ENCODE peak calls at places on chromosomes 7 and 10, in seven cellular contexts. H, V, K, B, N, G and Q are unnamed samples.

GRCh38 chr7:151761256-151761655 is 115.7 kb downstream of the PRKAG2 start:
- DNase-seq in N (no peak), K (no peak), H (no peak), B (no peak), G (no peak), V (no peak), Q (no peak)

GRCh38 chr7:48059706-48060105 is 24.4 kb downstream of the C7orf57 start:
- DNase-seq in V (no peak), B (no peak), G (no peak), H (no peak), K (no peak), N (no peak), Q (no peak)

GRCh38 chr7:96236198-96237039 is 85.5 kb downstream of the SLC25A13 start:
- DNase-seq in B (peak; percentile 18), K (no peak), N (no peak), H (peak; percentile 42), G (no peak), V (peak; percentile 84), Q (no peak)

GRCh38 chr10:29588640-29589421 is 45.9 kb downstream of the SVIL start:
- DNase-seq in V (no peak), H (no peak), K (peak; percentile 59), B (no peak), G (no peak), N (no peak), Q (no peak)

GRCh38 chr7:155362380-155363145 is 64.9 kb downstream of the INSIG1 start:
- DNase-seq in K (no peak), B (no peak), N (no peak), G (no peak), V (no peak), H (no peak), Q (no peak)

GRCh38 chr7:27640914-27641570 is 21.6 kb downstream of the HIBADH start:
- DNase-seq in V (no peak), K (no peak), N (no peak), B (no peak), H (no peak), G (peak; percentile 37), Q (no peak)

GRCh38 chr10:132107211-132107946 is 41.6 kb downstream of the JAKMIP3 start:
- DNase-seq in B (no peak), G (peak; percentile 20), K (no peak), N (peak; percentile 52), V (peak; percentile 41), H (no peak), Q (no peak)

GRCh38 chr7:23242321-23242720 is 4.3 kb upstream of the GPNMB start:
- DNase-seq in V (no peak), H (no peak), N (no peak), K (no peak), G (no peak), B (no peak), Q (no peak)

GRCh38 chr10:61708841-61709240 is 46.1 kb downstream of the CABCOCO1 start:
- DNase-seq in K (no peak), B (no peak), V (no peak), G (no peak), H (no peak), N (no peak), Q (no peak)

GRCh38 chr7:135320277-135320676 is 86.6 kb downstream of the STRA8 start:
- DNase-seq in V (peak; percentile 82), H (peak; percentile 90), B (no peak), K (no peak), N (no peak), G (peak; percentile 79), Q (peak; percentile 31)

GRCh38 chr10:79025113-79025832 is 43.5 kb upstream of the ZMIZ1 start:
- DNase-seq in G (no peak), N (peak; percentile 79), K (no peak), B (no peak), H (peak; percentile 96), V (peak; percentile 82), Q (no peak)

GRCh38 chr10:124152781-124153600 is 59.6 kb upstream of the CHST15 start:
- DNase-seq in V (peak; percentile 75), H (peak; percentile 50), N (peak; percentile 88), K (peak; percentile 23), B (peak; percentile 100), G (peak; percentile 58), Q (peak; percentile 54)

GRCh38 chr7:151459726-151460473 is 20.0 kb upstream of the CRYGN start:
- DNase-seq in N (no peak), H (peak; percentile 77), G (peak; percentile 73), B (peak; percentile 57), K (peak; percentile 75), V (peak; percentile 98), Q (peak; percentile 87)

GRCh38 chr7:16891874-16892620 is 10.3 kb upstream of the AGR3 start:
- DNase-seq in K (no peak), H (no peak), G (no peak), B (no peak), N (no peak), V (no peak), Q (no peak)

GRCh38 chr7:22001345-22002004 is 55.8 kb upstream of the CDCA7L start:
- DNase-seq in N (no peak), K (peak; percentile 73), V (no peak), B (peak; percentile 36), H (peak; percentile 66), G (no peak), Q (peak; percentile 26)

GRCh38 chr7:131255242-131255641 is 72.4 kb upstream of the MKLN1 start:
- DNase-seq in B (peak; percentile 18), H (no peak), G (no peak), N (no peak), V (no peak), K (no peak), Q (no peak)

GRCh38 chr10:60299961-60300883 is 89.5 kb downstream of the ANK3 start:
- DNase-seq in N (no peak), H (no peak), V (no peak), K (peak; percentile 91), G (no peak), B (no peak), Q (no peak)

DNA sequence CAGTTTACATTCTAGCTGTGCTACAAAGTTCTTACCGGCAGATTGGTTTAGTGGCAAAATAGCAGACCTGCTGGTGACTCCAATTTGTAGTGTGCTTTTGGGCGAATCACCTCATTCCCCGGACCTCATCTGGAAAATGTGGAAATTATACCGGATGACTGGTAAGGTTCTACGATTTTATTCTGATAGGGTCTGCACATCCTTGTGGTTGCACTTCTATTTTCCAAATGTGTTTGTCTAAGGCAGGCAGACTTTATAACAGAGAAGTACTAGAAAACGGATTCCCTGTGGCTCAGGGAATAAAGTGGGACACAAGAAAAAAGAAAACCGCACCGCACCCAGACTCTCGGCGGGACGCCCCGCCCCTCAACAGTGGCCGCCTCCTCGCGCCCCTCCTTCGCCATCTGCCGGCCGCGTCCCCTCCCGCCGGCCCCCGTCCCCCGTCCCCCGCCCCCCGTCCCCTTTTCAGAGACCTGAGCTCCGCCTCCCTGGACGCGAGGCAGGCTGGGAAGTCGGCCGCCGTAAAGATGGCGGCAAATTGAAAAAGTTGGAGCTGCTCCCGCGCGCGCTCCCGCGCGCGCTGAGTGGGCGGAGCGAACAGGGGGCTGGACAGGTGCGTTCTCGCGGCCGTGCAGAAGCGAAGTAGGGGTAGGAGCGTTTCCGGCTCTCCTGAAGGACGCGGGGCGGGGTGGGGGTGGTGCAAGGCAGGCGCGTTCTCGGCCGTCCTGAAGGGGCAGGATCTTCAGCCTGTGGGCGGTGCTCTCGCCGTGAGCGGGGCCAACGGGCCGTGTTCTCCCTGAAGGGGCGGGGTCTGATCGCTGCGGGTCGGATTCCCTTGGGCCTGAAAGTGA is 531 bp upstream of the CCM2 start:
- DNase-seq in B (peak; percentile 96), N (peak; percentile 100), V (peak; percentile 100), G (peak; percentile 99), K (peak; percentile 99), H (peak; percentile 99), Q (peak; percentile 100)
- TF ChIP-seq CTCF in B (no peak), N (peak; percentile 35), V (no peak), G (no peak), K (no peak), H (no peak), Q (no peak)

DNA sequence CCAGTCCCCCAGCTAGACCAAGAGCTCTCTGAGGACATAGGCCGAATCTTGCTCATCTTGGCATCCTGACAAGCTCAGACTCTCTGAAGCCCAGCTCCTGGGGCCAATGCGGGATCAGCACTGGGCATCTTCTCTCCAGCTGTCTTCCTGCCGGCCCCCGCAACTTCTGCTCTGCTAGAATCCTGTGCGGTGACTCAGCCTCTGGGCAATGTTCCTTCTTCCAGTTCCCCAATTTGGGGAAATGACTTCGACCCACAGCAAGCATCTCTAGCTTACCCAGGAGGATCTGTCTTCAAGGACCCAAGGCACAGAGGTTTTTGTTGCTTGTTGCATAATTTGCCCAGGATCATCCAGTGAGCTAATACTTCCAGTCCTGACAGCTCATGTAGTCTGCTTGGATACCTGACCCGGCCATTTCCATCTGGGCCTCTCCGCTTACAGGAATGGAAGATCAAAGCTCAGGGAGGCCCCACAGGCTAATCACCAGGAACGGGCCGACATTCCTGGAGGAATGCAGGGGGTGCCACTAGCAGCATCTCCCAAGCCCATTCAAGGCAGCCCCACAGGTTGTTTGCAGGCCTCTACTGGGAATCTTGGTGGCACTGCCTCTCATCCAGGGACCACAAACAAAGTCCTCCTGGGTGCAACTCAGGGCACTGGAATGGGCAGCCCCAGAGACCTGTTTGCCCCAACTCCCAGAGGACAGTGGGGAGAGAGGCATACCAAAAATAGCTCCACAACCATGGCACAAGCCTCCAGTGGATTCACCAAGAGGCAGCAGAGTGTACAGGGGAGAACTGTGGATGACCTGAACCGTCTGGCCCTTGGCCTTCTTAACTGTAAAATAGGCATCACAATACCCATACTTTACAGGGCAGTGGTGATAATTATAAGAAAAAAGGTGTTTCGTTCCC is 151.9 kb downstream of the NEURL1 start:
- DNase-seq in V (peak; percentile 86), G (peak; percentile 43), N (no peak), K (no peak), B (no peak), H (no peak), Q (peak; percentile 13)
- TF ChIP-seq POLR2AphosphoS5 in V (peak; percentile 15), G (peak; percentile 27), N (peak; percentile 24), K (no peak), B (no peak), H (no peak), Q (peak; percentile 15)

GRCh38 chr10:71339796-71340589 is 20.9 kb downstream of the SLC29A3 start:
- DNase-seq in H (no peak), K (no peak), G (peak; percentile 70), B (peak; percentile 33), N (no peak), V (no peak), Q (no peak)
- H3K4me1 ChIP-seq in H (no peaks in the 10 kb centered on the region), K (peaks cover 30% of the 10 kb centered on the region), G (peaks cover 86% of the 10 kb centered on the region), B (peaks cover 32% of the 10 kb centered on the region), N (no peaks in the 10 kb centered on the region), V (no peaks in the 10 kb centered on the region), Q (peaks cover 6% of the 10 kb centered on the region)

GRCh38 chr7:145147865-145148264 is 312.0 kb upstream of the TPK1 start:
- DNase-seq in B (no peak), K (no peak), G (no peak), V (no peak), H (no peak), N (no peak), Q (no peak)

GRCh38 chr7:145156834-145157233 is 321.0 kb upstream of the TPK1 start:
- DNase-seq in K (no peak), B (no peak), N (no peak), H (no peak), G (no peak), V (no peak), Q (no peak)

GRCh38 chr7:145151651-145152050 is 315.8 kb upstream of the TPK1 start:
- DNase-seq in H (no peak), G (no peak), N (no peak), K (no peak), V (no peak), B (no peak), Q (no peak)

DNA sequence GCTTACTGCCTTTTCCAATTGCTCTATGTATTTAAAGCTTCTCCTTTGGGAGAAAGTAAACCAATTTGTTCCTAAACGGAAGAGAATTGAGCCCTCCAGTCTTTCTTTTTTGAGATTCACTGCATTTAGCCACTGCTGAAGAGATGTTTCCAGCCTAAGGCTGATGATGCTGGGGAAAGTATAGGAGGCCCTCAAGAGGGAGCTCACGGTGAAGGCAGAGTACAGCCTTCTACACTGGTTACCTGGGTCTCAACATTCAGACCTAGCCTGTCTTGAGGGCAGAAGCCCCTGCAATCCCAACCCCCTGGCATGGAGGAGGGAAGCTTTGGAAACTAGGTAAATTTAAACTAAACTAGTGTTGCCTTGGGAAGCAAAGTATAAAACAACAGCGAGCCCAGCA is 316.7 kb upstream of the TPK1 start:
- DNase-seq in K (peak; percentile 5), N (no peak), V (no peak), H (no peak), G (no peak), B (no peak), Q (no peak)
- TF ChIP-seq CTCF in K (peak; percentile 39), N (no peak), V (no peak), H (no peak), G (no peak), B (no peak), Q (no peak)